ENCODE peak calls at places on chromosomes 4 and X, in seven cellular contexts. K is cardiac muscle cell, T is colonic mucosa, B is MM.1S, A is upper lobe of right lung, F is IMR-90, W is tibial nerve. E is an unnamed sample. For H3K36me3, the result is how much of the 10 kb centered on the place peaks cover.

GRCh38 chrX:39983715-39984114 is 114.0 kb downstream of the BCOR start:
- DNase-seq in K (no peak), T (no peak), B (no peak), A (no peak), F (peak), W (no peak), E (no peak)

GRCh38 chrX:111445485-111445884 is 33.5 kb upstream of the DCX start:
- DNase-seq in K (peak), T (no peak), B (peak), A (no peak), F (peak), W (no peak), E (no peak)

GRCh38 chrX:129540725-129541184 is 696 bp downstream of the OCRL start:
- DNase-seq in K (peak), T (peak), B (no peak), A (peak), F (no peak), W (no peak), E (peak)

GRCh38 chr4:86615501-86615900 is 21.4 kb downstream of the PTPN13 start:
- DNase-seq in K (no peak), T (no peak), B (no peak), A (no peak), F (no peak), W (no peak), E (no peak)

GRCh38 chr4:77613267-77613666 is 7.6 kb downstream of the CXCL13 start:
- DNase-seq in K (no peak), T (no peak), B (no peak), A (no peak), F (no peak), W (peak), E (no peak)

GRCh38 chr4:107757860-107758476 is 37.9 kb upstream of the PAPSS1 start:
- DNase-seq in K (peak), T (no peak), B (peak), A (no peak), F (peak), W (no peak), E (no peak)

GRCh38 chrX:46758956-46759644 is at the start of gene SLC9A7:
- DNase-seq in K (peak), T (peak), B (peak), A (peak), F (peak), W (peak), E (peak)

GRCh38 chrX:23776363-23776762 is 6.6 kb upstream of the SAT1 start:
- DNase-seq in K (no peak), T (no peak), B (no peak), A (no peak), F (no peak), W (no peak), E (no peak)

GRCh38 chr4:33924801-33925200 is 2319.5 kb downstream of the ARAP2 start:
- DNase-seq in K (no peak), T (no peak), B (no peak), A (no peak), F (no peak), W (no peak), E (no peak)

GRCh38 chr4:55553442-55553841 is 6.7 kb upstream of the CLOCK start:
- DNase-seq in K (no peak), T (no peak), B (no peak), A (no peak), F (no peak), W (no peak), E (peak)

GRCh38 chrX:69145281-69145680 is 20.0 kb downstream of the PJA1 start:
- DNase-seq in K (no peak), T (no peak), B (no peak), A (no peak), F (no peak), W (no peak), E (no peak)

GRCh38 chr4:176306837-176307590 is 12.8 kb upstream of the SPCS3 start:
- DNase-seq in K (no peak), T (no peak), B (no peak), A (no peak), F (no peak), W (no peak), E (no peak)

GRCh38 chr4:4694812-4695211 is 153.0 kb upstream of the STX18 start:
- DNase-seq in K (no peak), T (no peak), B (no peak), A (no peak), F (no peak), W (no peak), E (no peak)

GRCh38 chrX:45274576-45274975 is 73.9 kb upstream of the DIPK2B start:
- DNase-seq in K (no peak), T (no peak), B (no peak), A (no peak), F (peak), W (no peak), E (no peak)

GRCh38 chr4:158936238-158936637 is 166.6 kb upstream of the RAPGEF2 start:
- DNase-seq in K (no peak), T (no peak), B (no peak), A (no peak), F (no peak), W (peak), E (no peak)

GRCh38 chr4:20430555-20430954 is 178.8 kb downstream of the SLIT2 start:
- DNase-seq in K (no peak), T (no peak), B (no peak), A (no peak), F (peak), W (no peak), E (no peak)

GRCh38 chrX:122817321-122817720 is 366.8 kb upstream of the GRIA3 start:
- DNase-seq in K (no peak), T (no peak), B (no peak), A (no peak), F (no peak), W (no peak), E (peak)

GRCh38 chr4:120056249-120056648 is 10.4 kb downstream of the MAD2L1 start:
- DNase-seq in K (no peak), T (no peak), B (peak), A (no peak), F (peak), W (no peak), E (no peak)

GRCh38 chr4:158796370-158797140 is 27.7 kb downstream of the FNIP2 start:
- DNase-seq in K (no peak), T (no peak), B (no peak), A (peak), F (peak), W (no peak), E (peak)

GRCh38 chr4:7007944-7008343 is 35.2 kb upstream of the TADA2B start:
- DNase-seq in K (no peak), T (no peak), B (peak), A (no peak), F (peak), W (no peak), E (no peak)

GRCh38 chr4:142404191-142404611 is 441.9 kb downstream of the INPP4B start:
- DNase-seq in K (no peak), T (no peak), B (no peak), A (no peak), F (peak), W (no peak), E (peak)

GRCh38 chr4:7428261-7429068 is 6.3 kb downstream of the PSAPL1 start:
- DNase-seq in K (peak), T (no peak), B (no peak), A (peak), F (no peak), W (peak), E (no peak)

GRCh38 chr4:75831856-75832405 is 70.3 kb downstream of the PPEF2 start:
- DNase-seq in K (no peak), T (peak), B (no peak), A (no peak), F (no peak), W (no peak), E (no peak)

GRCh38 chrX:66698273-66699204 is 59.7 kb upstream of the EDA2R start:
- DNase-seq in K (no peak), T (no peak), B (no peak), A (no peak), F (no peak), W (no peak), E (no peak)

GRCh38 chrX:80513620-80514019 is 93.4 kb downstream of the TENT5D start:
- DNase-seq in K (no peak), T (no peak), B (no peak), A (no peak), F (no peak), W (no peak), E (no peak)

GRCh38 chr4:111398906-111399330 is 746.3 kb upstream of the FAM241A start:
- DNase-seq in K (peak), T (no peak), B (no peak), A (no peak), F (peak), W (no peak), E (no peak)

GRCh38 chr4:164012396-164013027 is 518.0 kb downstream of the TMA16 start:
- DNase-seq in K (peak), T (no peak), B (peak), A (no peak), F (no peak), W (no peak), E (no peak)

GRCh38 chr4:87108142-87108546 is 112.3 kb downstream of the KLHL8 start:
- DNase-seq in K (no peak), T (no peak), B (no peak), A (no peak), F (peak), W (no peak), E (peak)

DNA sequence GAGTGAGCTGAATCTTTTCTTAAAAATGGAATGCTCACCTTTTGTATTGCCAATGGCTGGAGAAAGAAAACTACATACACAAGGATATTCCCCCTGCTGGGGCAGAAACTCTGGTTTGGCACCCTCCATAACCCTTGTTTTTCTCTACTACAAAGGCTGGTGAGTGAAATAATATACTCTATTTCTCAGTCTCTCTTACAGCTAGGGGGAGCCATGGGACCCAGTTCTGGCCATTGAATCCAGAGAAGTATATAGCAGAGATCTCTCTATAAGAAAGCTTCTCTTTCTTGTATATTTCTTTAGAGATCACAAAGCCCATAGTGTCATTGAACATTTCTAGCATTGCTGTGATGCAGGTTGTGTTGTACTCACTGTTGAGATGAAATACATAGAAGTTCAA is 49.8 kb downstream of the SMPX start:
- DNase-seq in K (peak), T (no peak), B (no peak), A (no peak), F (no peak), W (no peak), E (no peak)
- TF ChIP-seq CTCF in K (peak), T (no peak), B (peak), A (no peak), F (peak), W (no peak), E (no peak)

GRCh38 chrX:1398431-1399340 is 6.8 kb upstream of the SLC25A6 start:
- DNase-seq in K (no peak), T (no peak), B (no peak), A (peak), F (peak), W (no peak), E (peak)

GRCh38 chrX:1400049-1400448 is 8.1 kb upstream of the SLC25A6 start:
- DNase-seq in K (no peak), T (no peak), B (no peak), A (peak), F (no peak), W (no peak), E (no peak)

GRCh38 chrX:1403228-1403627 is 11.3 kb upstream of the SLC25A6 start:
- DNase-seq in K (no peak), T (no peak), B (no peak), A (peak), F (no peak), W (no peak), E (no peak)

GRCh38 chrX:1400731-1401471 is 9.0 kb upstream of the SLC25A6 start:
- DNase-seq in K (no peak), T (no peak), B (no peak), A (peak), F (no peak), W (no peak), E (peak)

DNA sequence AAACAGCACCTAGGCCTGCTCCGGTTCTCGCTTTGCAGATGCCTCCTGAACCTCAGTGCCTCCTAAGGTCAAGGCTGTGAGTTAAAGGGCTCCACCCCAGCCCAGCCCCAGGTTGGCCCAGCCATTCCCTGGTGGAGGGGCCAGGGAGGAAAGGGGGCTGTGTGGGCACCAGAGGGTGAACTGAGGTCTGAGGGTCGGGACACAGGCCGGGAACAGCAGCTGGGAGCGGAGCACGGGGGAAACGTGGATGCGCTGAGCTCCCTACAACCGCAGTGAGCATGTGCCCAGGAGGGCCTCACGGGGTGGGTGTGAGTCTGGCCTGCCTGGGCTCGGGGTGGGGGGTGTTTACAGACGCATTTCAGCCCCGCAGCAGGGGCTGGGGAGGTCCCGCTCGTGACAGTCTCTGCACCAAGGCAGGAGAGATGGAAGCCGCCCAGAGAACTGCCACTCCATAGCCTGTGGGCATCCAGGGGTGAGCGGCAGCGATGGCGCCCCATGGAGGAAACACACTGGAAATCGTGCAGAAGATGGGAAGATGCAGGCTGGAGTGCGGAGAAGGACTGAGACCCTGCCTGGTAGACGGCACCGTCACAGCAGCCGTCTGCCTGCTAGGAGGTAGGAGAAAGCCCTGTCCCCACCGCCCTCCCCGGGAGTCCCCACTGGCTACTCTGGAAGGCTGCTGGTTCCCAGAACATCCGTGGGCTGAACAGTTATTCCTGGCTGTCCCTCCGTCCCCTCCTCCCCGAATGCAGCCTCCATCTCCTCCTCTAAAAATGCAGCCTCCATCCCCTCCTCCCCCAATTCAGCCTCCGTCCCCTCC is 9.9 kb upstream of the SLC25A6 start:
- DNase-seq in K (no peak), T (no peak), B (no peak), A (peak), F (no peak), W (no peak), E (peak)
- H3K36me3 ChIP-seq in K (under half), T (under half), B (under half), A (half or more), F (under half), W (under half), E (half or more)

DNA sequence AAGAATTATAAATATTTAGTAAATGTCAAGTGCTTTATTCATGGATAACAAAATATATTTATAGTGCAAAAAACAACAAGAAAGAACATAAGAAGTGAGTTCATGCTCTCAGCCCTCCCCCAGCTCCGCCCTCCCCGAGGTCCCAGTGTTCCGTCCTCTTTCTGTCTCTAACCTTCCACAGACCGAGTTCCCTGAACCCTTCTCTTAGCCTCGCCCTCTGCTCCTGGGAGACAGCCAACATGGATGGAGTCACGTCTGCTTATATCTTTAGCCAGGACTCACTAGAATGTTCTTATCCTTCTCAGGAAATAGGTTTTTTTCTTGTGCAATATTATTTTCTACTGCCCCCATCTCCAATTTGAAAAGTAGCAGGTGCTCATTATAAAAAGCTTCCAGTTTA is 40.1 kb upstream of the HELT start:
- DNase-seq in K (no peak), T (peak), B (no peak), A (no peak), F (no peak), W (no peak), E (peak)
- H3K27ac ChIP-seq in K (no peak), T (no peak), B (no peak), A (no peak), F (no peak), W (no peak), E (no peak)

DNA sequence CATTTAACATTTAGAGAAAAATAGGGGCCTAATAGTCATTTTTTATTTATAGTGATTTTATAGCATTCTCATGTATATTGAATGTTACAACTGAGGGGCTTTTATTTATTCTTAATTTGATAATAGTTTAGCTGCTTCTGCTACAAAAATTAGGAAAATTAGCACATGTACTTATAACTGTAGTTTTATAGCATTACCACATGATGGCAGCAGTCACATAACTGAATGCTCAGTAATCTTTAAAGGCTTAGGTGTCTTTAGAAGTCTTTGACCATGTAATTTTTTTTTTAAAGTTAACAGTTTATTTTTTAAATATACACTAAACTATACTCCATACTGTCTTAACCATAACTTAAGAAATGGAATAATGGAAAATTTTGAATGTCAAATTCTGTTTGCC is 136.6 kb downstream of the STAG2 start:
- DNase-seq in K (peak), T (no peak), B (peak), A (no peak), F (peak), W (no peak), E (no peak)
- TF ChIP-seq CTCF in K (peak), T (peak), B (peak), A (peak), F (peak), W (peak), E (peak)

DNA sequence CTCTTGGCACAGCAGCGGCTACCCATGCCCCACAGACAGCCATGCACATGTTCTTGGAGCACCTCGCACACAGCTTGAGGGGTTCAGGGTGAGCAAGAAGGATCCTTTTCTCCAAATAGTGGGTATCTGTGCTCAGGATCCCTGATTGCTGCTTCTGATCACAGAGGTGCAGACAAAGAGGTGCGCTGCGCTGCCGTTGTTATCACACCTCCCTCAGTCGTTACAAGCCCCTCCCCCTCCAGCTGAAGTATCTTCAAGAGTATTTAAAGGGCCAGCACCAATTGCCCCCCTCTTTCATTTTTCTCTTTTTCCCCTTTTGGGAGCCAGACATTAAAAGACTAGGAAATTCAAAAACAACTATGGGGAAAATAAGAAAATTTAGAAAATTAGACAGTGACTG is 44.3 kb downstream of the NELFA start:
- DNase-seq in K (peak), T (no peak), B (no peak), A (no peak), F (no peak), W (no peak), E (no peak)
- H3K36me3 ChIP-seq in K (under half), T (under half), B (under half), A (under half), F (under half), W (under half), E (under half)